ENCODE peak calls at places on chromosome 3, in six cellular contexts. Y is body of pancreas, D is spleen, U is testis, L is heart left ventricle, O is NB4. A is an unnamed sample.

GRCh38 chr3:176071943-176072342 is 1125.3 kb downstream of the TBL1XR1 start:
- DNase-seq in Y (no peak), D (no peak), U (no peak), L (no peak), O (no peak), A (no peak)

GRCh38 chr3:84008623-84009022 is 950.2 kb upstream of the CADM2 start:
- DNase-seq in Y (no peak), D (no peak), U (no peak), L (no peak), O (no peak), A (no peak)

GRCh38 chr3:19645093-19645492 is 288.9 kb downstream of the EFHB start:
- DNase-seq in Y (no peak), D (no peak), U (no peak), L (no peak), O (no peak), A (no peak)

GRCh38 chr3:124886168-124887051 is 755 bp downstream of the ITGB5 start:
- DNase-seq in Y (peak; percentile 71), D (peak; percentile 81), U (peak; percentile 52), L (peak; percentile 43), O (no peak), A (peak; percentile 59)

GRCh38 chr3:184058029-184058428 is 5.2 kb downstream of the HTR3C start:
- DNase-seq in Y (no peak), D (no peak), U (no peak), L (no peak), O (no peak), A (no peak)

GRCh38 chr3:23884481-23884880 is 32.3 kb downstream of the NKIRAS1 start:
- DNase-seq in Y (peak; percentile 24), D (no peak), U (no peak), L (no peak), O (peak; percentile 36), A (no peak)

GRCh38 chr3:14253022-14253761 is 74.6 kb downstream of the LSM3 start:
- DNase-seq in Y (no peak), D (no peak), U (no peak), L (no peak), O (no peak), A (peak; percentile 72)

GRCh38 chr3:81816473-81817260 is 55.2 kb upstream of the GBE1 start:
- DNase-seq in Y (peak; percentile 77), D (no peak), U (no peak), L (no peak), O (no peak), A (peak; percentile 26)

GRCh38 chr3:31288641-31289100 is 244.1 kb upstream of the STT3B start:
- DNase-seq in Y (no peak), D (no peak), U (peak; percentile 26), L (peak; percentile 30), O (peak; percentile 88), A (peak; percentile 43)

GRCh38 chr3:119219069-119219468 is 21.6 kb downstream of the B4GALT4 start:
- DNase-seq in Y (no peak), D (no peak), U (no peak), L (no peak), O (no peak), A (no peak)

GRCh38 chr3:171132873-171133272 is 106.4 kb upstream of the SLC2A2 start:
- DNase-seq in Y (no peak), D (no peak), U (no peak), L (no peak), O (no peak), A (no peak)

GRCh38 chr3:116000315-116000714 is 377.0 kb downstream of the GAP43 start:
- DNase-seq in Y (no peak), D (no peak), U (no peak), L (no peak), O (no peak), A (no peak)

DNA sequence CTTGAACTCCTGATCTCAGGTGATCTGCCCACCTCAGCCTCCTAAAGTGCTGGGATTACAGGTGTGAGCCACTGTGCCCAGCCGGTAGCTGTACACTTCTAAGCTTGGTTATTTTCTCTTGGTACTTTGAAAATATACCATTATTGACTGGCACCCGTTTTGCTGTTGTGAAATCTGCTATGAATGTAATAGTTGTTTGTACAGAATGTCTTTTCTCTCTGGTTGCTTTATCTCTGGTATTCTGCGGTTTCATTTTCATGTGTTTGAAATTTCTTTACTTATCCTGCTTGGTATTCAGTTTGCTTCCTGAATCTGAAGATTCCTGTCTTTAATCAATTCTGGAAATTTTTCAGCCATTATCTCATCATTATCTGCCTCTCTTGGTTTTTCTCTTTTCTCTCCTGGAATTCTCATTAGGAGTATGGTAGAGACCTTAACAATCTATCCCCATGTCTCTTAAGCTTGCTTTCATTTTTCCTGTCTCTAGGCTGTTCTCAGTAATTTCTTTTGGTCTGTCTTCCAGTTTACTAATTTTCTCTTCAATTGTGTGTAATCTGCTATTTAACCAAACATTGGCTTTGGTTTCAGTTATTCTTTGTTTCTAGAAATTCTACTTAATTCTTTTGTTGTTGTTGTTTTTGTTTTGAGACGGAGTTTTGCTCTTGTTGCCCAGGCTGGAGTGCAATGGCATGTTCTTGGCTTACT is 2.8 kb upstream of the PAK2 start:
- DNase-seq in Y (no peak), D (no peak), U (no peak), L (no peak), O (no peak), A (no peak)
- TF ChIP-seq POLR2A in Y (no peak), D (no peak), U (no peak), L (no peak), O (no peak), A (no peak)

DNA sequence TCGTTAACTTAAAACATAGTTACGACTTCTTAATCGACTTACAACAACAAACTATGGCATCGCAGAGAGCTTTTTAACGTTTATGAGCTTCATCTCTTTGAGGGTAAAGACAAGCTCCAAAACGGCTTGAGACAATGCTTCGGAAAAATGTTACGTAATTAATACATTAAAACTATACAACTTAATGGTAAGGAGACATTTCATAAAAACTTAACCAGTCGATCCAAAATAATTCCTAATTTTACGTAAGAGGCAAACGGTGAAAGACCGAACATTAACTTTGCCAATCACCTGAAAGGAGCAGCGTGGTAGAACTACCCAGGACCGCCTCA is 1.1 kb downstream of the NAA50 start:
- DNase-seq in Y (no peak), D (no peak), U (no peak), L (no peak), O (no peak), A (no peak)
- TF ChIP-seq POLR2A in Y (no peak), D (no peak), U (no peak), L (no peak), O (no peak), A (no peak)

GRCh38 chr3:55481067-55481917 is 5.8 kb downstream of the WNT5A start:
- DNase-seq in Y (peak; percentile 38), D (no peak), U (peak; percentile 29), L (no peak), O (no peak), A (no peak)
- TF ChIP-seq POLR2A in Y (no peak), D (no peak), U (no peak), L (no peak), O (no peak), A (no peak)

DNA sequence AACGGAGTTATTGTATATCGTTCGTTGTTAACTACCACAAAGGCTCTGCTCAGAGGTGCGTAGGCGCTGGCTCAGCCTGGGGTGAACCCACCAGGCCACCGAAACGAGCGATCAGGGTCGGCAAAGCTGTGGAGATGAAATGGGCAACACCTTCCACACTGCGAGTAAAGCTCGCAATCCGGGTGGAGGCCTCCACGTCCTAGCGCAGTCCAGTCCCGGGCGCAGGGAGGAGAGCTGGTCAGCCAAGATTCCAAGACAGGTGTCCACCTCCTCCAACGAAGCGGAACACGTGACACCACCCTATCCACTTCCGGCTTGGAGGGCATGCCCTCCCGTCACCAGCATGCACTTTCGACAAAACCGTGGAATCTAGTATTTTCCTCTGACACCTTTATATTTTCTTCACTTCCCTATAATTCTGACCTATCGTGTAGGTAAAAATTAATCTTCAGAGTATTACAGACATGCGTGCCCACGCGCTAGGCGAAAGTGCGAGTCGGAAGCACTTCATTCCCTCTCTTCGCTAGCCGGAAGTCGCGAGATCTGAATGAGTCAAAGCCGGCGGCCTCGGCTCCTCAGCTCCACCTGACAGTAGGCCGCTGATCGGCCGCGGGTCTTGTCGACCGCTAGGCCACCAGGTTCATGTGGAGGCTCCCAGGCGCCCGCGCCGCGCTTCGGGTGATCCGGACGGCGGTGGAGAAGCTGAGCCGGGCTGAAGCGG is at the start of gene PDE12:
- DNase-seq in Y (peak; percentile 87), D (peak; percentile 95), U (peak; percentile 94), L (peak; percentile 87), O (peak; percentile 92), A (peak; percentile 92)
- TF ChIP-seq POLR2A in Y (peak; percentile 97), D (peak; percentile 20), U (no peak), L (peak; percentile 27), O (peak; percentile 79), A (peak; percentile 93)

A was measured in adrenal gland.